ENCODE peak calls at places on chromosomes 13 and 19, in seven cellular contexts. One of them, this sample, is unnamed. For H3K4me1 and H3K36me3, the result is how much of the 10 kb centered on the place peaks cover.

GRCh38 chr13:39916330-39916729 is 260.9 kb downstream of the COG6 start:
- DNase-seq in trophoblast cell: no peak
- DNase-seq in right lobe of liver: no peak
- DNase-seq in adrenal gland: no peak
- DNase-seq in suprapubic skin: no peak
- DNase-seq in small intestine: no peak
- DNase-seq in lower lobe of right lung: no peak
- DNase-seq in this sample: no peak

GRCh38 chr13:50678464-50679162 is 164.9 kb downstream of the DLEU7 start:
- DNase-seq in adrenal gland: no peak
- DNase-seq in lower lobe of right lung: no peak
- DNase-seq in suprapubic skin: no peak
- DNase-seq in trophoblast cell: no peak
- DNase-seq in right lobe of liver: no peak
- DNase-seq in small intestine: no peak
- DNase-seq in this sample: peak

GRCh38 chr13:111904166-111904565 is 162.8 kb upstream of the SOX1 start:
- DNase-seq in small intestine: no peak
- DNase-seq in suprapubic skin: peak
- DNase-seq in lower lobe of right lung: no peak
- DNase-seq in right lobe of liver: no peak
- DNase-seq in adrenal gland: no peak
- DNase-seq in trophoblast cell: no peak
- DNase-seq in this sample: no peak

GRCh38 chr13:25214371-25215252 is 42.5 kb upstream of the AMER2 start:
- DNase-seq in suprapubic skin: no peak
- DNase-seq in right lobe of liver: no peak
- DNase-seq in adrenal gland: peak
- DNase-seq in small intestine: no peak
- DNase-seq in lower lobe of right lung: no peak
- DNase-seq in trophoblast cell: no peak
- DNase-seq in this sample: peak

GRCh38 chr13:61531383-61532065 is 115.9 kb upstream of the PCDH20 start:
- DNase-seq in adrenal gland: no peak
- DNase-seq in lower lobe of right lung: no peak
- DNase-seq in small intestine: no peak
- DNase-seq in suprapubic skin: no peak
- DNase-seq in trophoblast cell: peak
- DNase-seq in right lobe of liver: no peak
- DNase-seq in this sample: no peak

GRCh38 chr19:11505032-11505503 is 571 bp downstream of the ZNF653 start:
- DNase-seq in lower lobe of right lung: peak
- DNase-seq in suprapubic skin: peak
- DNase-seq in small intestine: peak
- DNase-seq in adrenal gland: peak
- DNase-seq in trophoblast cell: peak
- DNase-seq in right lobe of liver: peak
- DNase-seq in this sample: peak

GRCh38 chr19:43700368-43701015 is 15.4 kb upstream of the IRGC start:
- DNase-seq in right lobe of liver: no peak
- DNase-seq in adrenal gland: peak
- DNase-seq in small intestine: no peak
- DNase-seq in suprapubic skin: no peak
- DNase-seq in lower lobe of right lung: peak
- DNase-seq in trophoblast cell: peak
- DNase-seq in this sample: peak

GRCh38 chr13:21767032-21767431 is 96.2 kb downstream of the FGF9 start:
- DNase-seq in suprapubic skin: no peak
- DNase-seq in adrenal gland: no peak
- DNase-seq in right lobe of liver: no peak
- DNase-seq in lower lobe of right lung: no peak
- DNase-seq in trophoblast cell: no peak
- DNase-seq in small intestine: no peak
- DNase-seq in this sample: no peak

GRCh38 chr19:53991224-53992113 is at the start of gene CACNG6:
- DNase-seq in suprapubic skin: no peak
- DNase-seq in lower lobe of right lung: peak
- DNase-seq in right lobe of liver: no peak
- DNase-seq in trophoblast cell: no peak
- DNase-seq in adrenal gland: no peak
- DNase-seq in small intestine: no peak
- DNase-seq in this sample: peak

GRCh38 chr13:38372818-38373217 is 23.2 kb downstream of the UFM1 start:
- DNase-seq in lower lobe of right lung: no peak
- DNase-seq in small intestine: no peak
- DNase-seq in right lobe of liver: no peak
- DNase-seq in adrenal gland: no peak
- DNase-seq in trophoblast cell: peak
- DNase-seq in suprapubic skin: no peak
- DNase-seq in this sample: no peak

GRCh38 chr13:98141938-98142426 is 912 bp upstream of the FARP1 start:
- DNase-seq in right lobe of liver: peak
- DNase-seq in lower lobe of right lung: peak
- DNase-seq in small intestine: no peak
- DNase-seq in suprapubic skin: no peak
- DNase-seq in trophoblast cell: peak
- DNase-seq in adrenal gland: peak
- DNase-seq in this sample: no peak

GRCh38 chr13:112956516-112957294 is 12.3 kb upstream of the MCF2L start:
- DNase-seq in adrenal gland: no peak
- DNase-seq in suprapubic skin: peak
- DNase-seq in right lobe of liver: no peak
- DNase-seq in trophoblast cell: no peak
- DNase-seq in lower lobe of right lung: no peak
- DNase-seq in small intestine: no peak
- DNase-seq in this sample: no peak

DNA sequence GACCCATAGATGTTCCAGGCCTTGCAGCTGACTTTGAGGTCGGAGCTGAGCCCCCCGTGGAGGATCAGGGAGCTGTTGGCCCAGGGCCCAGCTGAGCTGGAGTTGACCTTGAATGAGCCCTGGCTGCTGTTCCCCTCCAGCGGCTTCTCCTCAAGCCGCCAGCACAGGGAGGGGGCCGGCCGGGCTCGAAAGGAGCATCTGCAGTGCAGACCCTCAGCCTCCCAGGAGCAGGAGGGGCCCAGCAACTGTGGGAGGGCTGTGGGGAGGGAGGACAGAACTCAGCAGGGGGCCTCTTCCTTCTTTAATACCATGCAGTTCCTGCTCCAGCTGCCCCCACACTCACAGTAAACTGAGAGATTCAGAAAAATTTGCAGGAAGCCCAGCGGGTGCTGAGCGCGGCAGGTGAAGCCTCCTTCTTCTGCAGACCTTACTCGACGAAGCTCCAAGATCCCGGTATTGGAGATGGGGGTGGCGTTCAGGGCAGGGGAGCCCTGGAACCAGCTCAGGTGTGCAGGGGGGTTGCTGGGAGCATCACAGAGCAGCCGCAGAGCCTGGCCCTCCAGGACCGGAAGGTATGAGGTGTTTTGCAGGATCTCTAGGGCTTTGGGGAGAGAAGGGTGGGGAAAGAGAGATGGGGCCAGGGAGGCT is 2.6 kb downstream of the SIGLEC5 start:
- DNase-seq in right lobe of liver: no peak
- DNase-seq in suprapubic skin: peak
- DNase-seq in adrenal gland: no peak
- DNase-seq in small intestine: no peak
- DNase-seq in lower lobe of right lung: no peak
- DNase-seq in trophoblast cell: no peak
- DNase-seq in this sample: no peak
- H3K27ac ChIP-seq in right lobe of liver: no peak
- H3K27ac ChIP-seq in suprapubic skin: no peak
- H3K27ac ChIP-seq in adrenal gland: no peak
- H3K27ac ChIP-seq in small intestine: no peak
- H3K27ac ChIP-seq in lower lobe of right lung: no peak
- H3K27ac ChIP-seq in trophoblast cell: no peak
- H3K27ac ChIP-seq in this sample: no peak

DNA sequence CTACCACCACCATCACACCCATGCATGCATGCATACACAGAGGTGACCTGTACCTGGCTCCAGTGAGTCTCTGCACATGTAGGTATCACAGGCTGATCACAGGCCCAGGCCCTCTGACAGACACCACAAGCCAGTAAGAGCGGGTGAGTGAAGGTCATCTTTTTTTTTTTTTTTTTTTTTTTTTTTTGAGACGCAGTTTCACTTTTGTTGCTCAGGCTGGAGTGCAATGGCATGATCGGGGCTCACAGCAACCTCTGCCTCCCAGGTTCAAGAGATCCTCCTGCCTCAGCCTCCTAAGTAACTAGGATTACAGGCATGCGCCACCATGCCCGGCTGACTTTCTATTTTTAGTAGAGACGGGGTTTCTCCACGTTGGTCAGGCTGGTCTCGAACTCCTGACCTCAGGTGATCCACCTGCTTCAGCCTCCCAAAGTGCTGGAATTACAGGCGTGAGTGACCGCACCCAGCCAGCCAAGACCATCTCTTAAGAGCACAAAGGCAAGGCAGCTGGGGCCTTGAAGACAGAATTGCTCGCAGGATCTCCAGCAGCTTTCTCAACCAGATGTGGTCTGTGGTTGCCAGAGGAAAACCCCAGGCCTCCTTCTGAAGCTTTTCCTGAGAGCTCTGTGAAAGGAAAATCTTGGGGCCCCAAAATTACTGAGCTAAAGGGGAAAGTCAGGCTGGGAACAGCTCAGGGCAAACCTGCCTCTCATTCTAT is 3.2 kb upstream of the NKG7 start:
- DNase-seq in small intestine: no peak
- DNase-seq in adrenal gland: no peak
- DNase-seq in suprapubic skin: no peak
- DNase-seq in trophoblast cell: no peak
- DNase-seq in right lobe of liver: peak
- DNase-seq in lower lobe of right lung: no peak
- DNase-seq in this sample: no peak
- H3K4me1 ChIP-seq in small intestine: under half
- H3K4me1 ChIP-seq in adrenal gland: under half
- H3K4me1 ChIP-seq in suprapubic skin: under half
- H3K4me1 ChIP-seq in trophoblast cell: under half
- H3K4me1 ChIP-seq in right lobe of liver: under half
- H3K4me1 ChIP-seq in lower lobe of right lung: under half
- H3K4me1 ChIP-seq in this sample: under half

DNA sequence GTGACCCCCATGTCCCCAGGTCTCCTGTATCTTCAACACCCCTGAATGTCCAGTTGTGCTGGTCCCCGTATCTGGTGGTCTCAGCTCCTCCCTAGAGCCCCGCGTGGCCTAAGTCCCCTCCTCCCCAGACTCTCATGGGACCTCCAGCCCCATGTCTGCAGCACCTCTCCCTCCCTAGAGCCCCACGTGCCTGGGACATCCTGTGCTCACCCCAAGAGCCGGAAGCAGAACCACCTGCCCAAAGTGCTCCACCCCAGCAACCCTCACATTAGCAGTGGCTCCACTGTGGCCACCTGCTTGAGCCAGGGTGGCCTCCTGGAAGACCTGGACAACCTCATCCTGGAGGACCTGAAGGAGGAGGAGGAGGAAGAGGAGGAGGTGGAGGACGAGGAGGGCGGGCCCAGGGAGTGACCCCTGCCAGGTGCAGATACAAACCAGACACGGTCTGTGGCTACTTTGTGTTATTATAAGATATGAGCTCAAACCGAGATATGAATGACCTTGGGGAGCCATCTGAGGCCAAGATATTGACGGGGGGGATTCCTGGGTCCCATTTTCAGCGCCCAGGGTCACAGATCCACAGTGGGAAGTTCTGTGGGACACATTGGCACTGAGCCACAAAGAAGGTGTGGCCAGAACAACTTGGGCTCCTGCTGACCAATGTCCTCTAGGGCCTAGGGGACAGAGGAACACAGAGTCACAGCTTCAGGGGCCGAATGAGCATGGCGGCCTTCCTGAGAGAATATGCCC is 6.0 kb downstream of the SHFL start:
- DNase-seq in right lobe of liver: no peak
- DNase-seq in suprapubic skin: no peak
- DNase-seq in adrenal gland: peak
- DNase-seq in trophoblast cell: no peak
- DNase-seq in small intestine: no peak
- DNase-seq in lower lobe of right lung: no peak
- DNase-seq in this sample: no peak
- H3K36me3 ChIP-seq in right lobe of liver: under half
- H3K36me3 ChIP-seq in suprapubic skin: under half
- H3K36me3 ChIP-seq in adrenal gland: under half
- H3K36me3 ChIP-seq in trophoblast cell: under half
- H3K36me3 ChIP-seq in small intestine: under half
- H3K36me3 ChIP-seq in lower lobe of right lung: under half
- H3K36me3 ChIP-seq in this sample: under half

GRCh38 chr13:48965736-48966135 is 10.0 kb upstream of the FNDC3A start:
- DNase-seq in adrenal gland: no peak
- DNase-seq in trophoblast cell: no peak
- DNase-seq in right lobe of liver: no peak
- DNase-seq in suprapubic skin: no peak
- DNase-seq in lower lobe of right lung: no peak
- DNase-seq in small intestine: no peak
- DNase-seq in this sample: no peak

GRCh38 chr13:48975101-48975925 is at the start of gene FNDC3A:
- DNase-seq in small intestine: peak
- DNase-seq in right lobe of liver: no peak
- DNase-seq in adrenal gland: peak
- DNase-seq in trophoblast cell: peak
- DNase-seq in suprapubic skin: peak
- DNase-seq in lower lobe of right lung: peak
- DNase-seq in this sample: peak

GRCh38 chr13:48973845-48974431 is 1.8 kb upstream of the FNDC3A start:
- DNase-seq in small intestine: no peak
- DNase-seq in lower lobe of right lung: no peak
- DNase-seq in suprapubic skin: no peak
- DNase-seq in trophoblast cell: no peak
- DNase-seq in right lobe of liver: no peak
- DNase-seq in adrenal gland: no peak
- DNase-seq in this sample: no peak

GRCh38 chr13:48969685-48970084 is 6.0 kb upstream of the FNDC3A start:
- DNase-seq in suprapubic skin: no peak
- DNase-seq in right lobe of liver: no peak
- DNase-seq in adrenal gland: no peak
- DNase-seq in trophoblast cell: no peak
- DNase-seq in small intestine: no peak
- DNase-seq in lower lobe of right lung: no peak
- DNase-seq in this sample: no peak
- H3K27ac ChIP-seq in suprapubic skin: no peak
- H3K27ac ChIP-seq in right lobe of liver: no peak
- H3K27ac ChIP-seq in adrenal gland: no peak
- H3K27ac ChIP-seq in trophoblast cell: no peak
- H3K27ac ChIP-seq in small intestine: no peak
- H3K27ac ChIP-seq in lower lobe of right lung: no peak
- H3K27ac ChIP-seq in this sample: no peak

This sample was measured in fibroblast of lung.